ENCODE peak calls at places on chromosomes 7 and 10, in seven cellular contexts. One of them, this sample, is unnamed.

GRCh38 chr7:138066954-138067394 is 9.3 kb upstream of the AKR1D1 start:
- DNase-seq in GM13976: no peak
- DNase-seq in endothelial cell: no peak
- DNase-seq in ascending aorta: no peak
- DNase-seq in MM.1S: no peak
- DNase-seq in AG10803: no peak
- DNase-seq in SK-N-SH: no peak
- DNase-seq in this sample: no peak

GRCh38 chr10:86598151-86598550 is 56.2 kb upstream of the OPN4 start:
- DNase-seq in MM.1S: no peak
- DNase-seq in SK-N-SH: no peak
- DNase-seq in AG10803: no peak
- DNase-seq in GM13976: no peak
- DNase-seq in ascending aorta: no peak
- DNase-seq in endothelial cell: no peak
- DNase-seq in this sample: no peak

GRCh38 chr10:775245-776075 is 86.0 kb upstream of the DIP2C start:
- DNase-seq in AG10803: peak
- DNase-seq in endothelial cell: no peak
- DNase-seq in ascending aorta: no peak
- DNase-seq in MM.1S: no peak
- DNase-seq in SK-N-SH: no peak
- DNase-seq in GM13976: peak
- DNase-seq in this sample: no peak

GRCh38 chr7:107044347-107045194 is at the start of gene PRKAR2B:
- DNase-seq in AG10803: peak
- DNase-seq in endothelial cell: peak
- DNase-seq in GM13976: peak
- DNase-seq in SK-N-SH: peak
- DNase-seq in MM.1S: peak
- DNase-seq in ascending aorta: no peak
- DNase-seq in this sample: peak

GRCh38 chr7:875476-876076 is 778 bp upstream of the GET4 start:
- DNase-seq in AG10803: no peak
- DNase-seq in MM.1S: no peak
- DNase-seq in endothelial cell: no peak
- DNase-seq in GM13976: no peak
- DNase-seq in ascending aorta: no peak
- DNase-seq in SK-N-SH: no peak
- DNase-seq in this sample: no peak

GRCh38 chr7:1024331-1024761 is 20.0 kb upstream of the GPR146 start:
- DNase-seq in ascending aorta: no peak
- DNase-seq in SK-N-SH: no peak
- DNase-seq in endothelial cell: no peak
- DNase-seq in MM.1S: peak
- DNase-seq in AG10803: no peak
- DNase-seq in GM13976: peak
- DNase-seq in this sample: peak

GRCh38 chr7:48147078-48147591 is 24.1 kb upstream of the ABCA13 start:
- DNase-seq in AG10803: no peak
- DNase-seq in endothelial cell: no peak
- DNase-seq in GM13976: no peak
- DNase-seq in MM.1S: no peak
- DNase-seq in SK-N-SH: no peak
- DNase-seq in ascending aorta: no peak
- DNase-seq in this sample: no peak

GRCh38 chr7:85018498-85018897 is 168.4 kb downstream of the SEMA3D start:
- DNase-seq in endothelial cell: no peak
- DNase-seq in AG10803: peak
- DNase-seq in SK-N-SH: no peak
- DNase-seq in ascending aorta: no peak
- DNase-seq in GM13976: no peak
- DNase-seq in MM.1S: no peak
- DNase-seq in this sample: no peak

GRCh38 chr10:69685802-69686585 is 55.9 kb downstream of the FAM241B start:
- DNase-seq in ascending aorta: no peak
- DNase-seq in AG10803: no peak
- DNase-seq in endothelial cell: no peak
- DNase-seq in GM13976: no peak
- DNase-seq in SK-N-SH: peak
- DNase-seq in MM.1S: no peak
- DNase-seq in this sample: no peak

GRCh38 chr7:143456992-143457793 is 13.9 kb downstream of the TAS2R60 start:
- DNase-seq in GM13976: no peak
- DNase-seq in AG10803: peak
- DNase-seq in endothelial cell: no peak
- DNase-seq in SK-N-SH: no peak
- DNase-seq in MM.1S: no peak
- DNase-seq in ascending aorta: no peak
- DNase-seq in this sample: no peak

GRCh38 chr7:41745451-41745850 is 42.6 kb upstream of the INHBA start:
- DNase-seq in MM.1S: no peak
- DNase-seq in SK-N-SH: no peak
- DNase-seq in ascending aorta: no peak
- DNase-seq in GM13976: no peak
- DNase-seq in endothelial cell: no peak
- DNase-seq in AG10803: no peak
- DNase-seq in this sample: no peak

GRCh38 chr10:46106410-46107255 is 60.6 kb upstream of the MSMB start:
- DNase-seq in MM.1S: peak
- DNase-seq in GM13976: peak
- DNase-seq in endothelial cell: peak
- DNase-seq in AG10803: peak
- DNase-seq in ascending aorta: no peak
- DNase-seq in SK-N-SH: peak
- DNase-seq in this sample: no peak

GRCh38 chr10:127737563-127738511 is 852 bp downstream of the FOXI2 start:
- DNase-seq in AG10803: no peak
- DNase-seq in GM13976: no peak
- DNase-seq in MM.1S: no peak
- DNase-seq in SK-N-SH: peak
- DNase-seq in ascending aorta: no peak
- DNase-seq in endothelial cell: peak
- DNase-seq in this sample: no peak

GRCh38 chr10:128070161-128070560 is 56.1 kb downstream of the MKI67 start:
- DNase-seq in MM.1S: no peak
- DNase-seq in endothelial cell: no peak
- DNase-seq in SK-N-SH: no peak
- DNase-seq in ascending aorta: no peak
- DNase-seq in AG10803: no peak
- DNase-seq in GM13976: no peak
- DNase-seq in this sample: no peak

GRCh38 chr10:9331583-9332008 is 1277.1 kb downstream of the GATA3 start:
- DNase-seq in MM.1S: peak
- DNase-seq in GM13976: peak
- DNase-seq in SK-N-SH: peak
- DNase-seq in ascending aorta: no peak
- DNase-seq in endothelial cell: no peak
- DNase-seq in AG10803: peak
- DNase-seq in this sample: peak

GRCh38 chr7:5349437-5350173 is 66.9 kb downstream of the SLC29A4 start:
- DNase-seq in MM.1S: no peak
- DNase-seq in SK-N-SH: peak
- DNase-seq in GM13976: no peak
- DNase-seq in AG10803: no peak
- DNase-seq in ascending aorta: no peak
- DNase-seq in endothelial cell: no peak
- DNase-seq in this sample: no peak

GRCh38 chr7:128124786-128125185 is 93.5 kb upstream of the LRRC4 start:
- DNase-seq in endothelial cell: no peak
- DNase-seq in GM13976: no peak
- DNase-seq in SK-N-SH: no peak
- DNase-seq in MM.1S: no peak
- DNase-seq in ascending aorta: no peak
- DNase-seq in AG10803: no peak
- DNase-seq in this sample: no peak

GRCh38 chr7:519974-520458 is 370 bp upstream of the PDGFA start:
- DNase-seq in endothelial cell: peak
- DNase-seq in ascending aorta: no peak
- DNase-seq in MM.1S: no peak
- DNase-seq in SK-N-SH: peak
- DNase-seq in AG10803: peak
- DNase-seq in GM13976: peak
- DNase-seq in this sample: no peak

GRCh38 chr10:63671317-63671937 is 150.2 kb downstream of the REEP3 start:
- DNase-seq in ascending aorta: no peak
- DNase-seq in MM.1S: no peak
- DNase-seq in SK-N-SH: peak
- DNase-seq in endothelial cell: no peak
- DNase-seq in GM13976: no peak
- DNase-seq in AG10803: peak
- DNase-seq in this sample: no peak

GRCh38 chr7:11153694-11154093 is 180.0 kb downstream of the PHF14 start:
- DNase-seq in AG10803: no peak
- DNase-seq in MM.1S: no peak
- DNase-seq in endothelial cell: no peak
- DNase-seq in GM13976: no peak
- DNase-seq in ascending aorta: no peak
- DNase-seq in SK-N-SH: no peak
- DNase-seq in this sample: no peak

GRCh38 chr10:95784279-95784913 is 28.4 kb downstream of the ENTPD1 start:
- DNase-seq in endothelial cell: no peak
- DNase-seq in MM.1S: no peak
- DNase-seq in AG10803: no peak
- DNase-seq in GM13976: no peak
- DNase-seq in SK-N-SH: no peak
- DNase-seq in ascending aorta: no peak
- DNase-seq in this sample: no peak

DNA sequence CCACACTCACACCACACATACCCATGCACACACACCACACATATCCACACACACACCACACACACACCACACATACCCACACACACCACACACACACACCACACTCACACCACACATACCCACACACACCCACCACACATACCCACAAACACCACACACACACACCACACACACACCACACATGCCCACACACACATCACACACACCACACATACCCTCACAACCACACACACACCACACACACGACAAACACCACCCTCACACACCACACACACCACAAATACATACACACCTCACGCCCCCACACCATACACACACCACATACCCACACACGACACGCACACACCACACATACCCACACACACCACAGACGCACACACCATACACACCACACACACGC is 119.7 kb downstream of the PON1 start:
- DNase-seq in GM13976: no peak
- DNase-seq in SK-N-SH: no peak
- DNase-seq in ascending aorta: no peak
- DNase-seq in MM.1S: no peak
- DNase-seq in AG10803: no peak
- DNase-seq in endothelial cell: no peak
- DNase-seq in this sample: no peak
- TF ChIP-seq CTCF in GM13976: no peak
- TF ChIP-seq CTCF in SK-N-SH: no peak
- TF ChIP-seq CTCF in ascending aorta: no peak
- TF ChIP-seq CTCF in MM.1S: no peak
- TF ChIP-seq CTCF in AG10803: no peak
- TF ChIP-seq CTCF in endothelial cell: no peak
- TF ChIP-seq CTCF in this sample: no peak

DNA sequence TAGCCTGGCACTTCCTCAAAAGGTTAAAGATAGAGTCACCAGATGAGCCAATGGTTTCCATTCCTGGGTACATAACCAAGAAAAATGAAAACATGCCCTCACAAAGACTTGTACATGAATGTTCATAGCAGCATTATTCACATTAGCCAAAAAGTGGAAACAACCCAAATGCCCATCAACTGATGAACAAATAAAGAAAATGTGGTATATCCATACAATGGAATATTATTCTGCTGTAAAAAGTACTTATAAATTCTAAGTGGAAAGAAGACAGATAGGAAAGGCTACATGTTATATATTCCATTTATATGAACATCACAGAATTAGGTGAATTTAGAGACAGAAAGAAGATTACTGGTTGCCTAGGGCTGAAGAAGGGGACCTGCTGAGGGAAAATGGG is 10.7 kb upstream of the SLC16A9 start:
- DNase-seq in endothelial cell: no peak
- DNase-seq in GM13976: no peak
- DNase-seq in SK-N-SH: no peak
- DNase-seq in AG10803: no peak
- DNase-seq in MM.1S: no peak
- DNase-seq in ascending aorta: no peak
- DNase-seq in this sample: no peak
- TF ChIP-seq CTCF in endothelial cell: no peak
- TF ChIP-seq CTCF in GM13976: no peak
- TF ChIP-seq CTCF in SK-N-SH: no peak
- TF ChIP-seq CTCF in AG10803: no peak
- TF ChIP-seq CTCF in MM.1S: no peak
- TF ChIP-seq CTCF in ascending aorta: no peak
- TF ChIP-seq CTCF in this sample: no peak

GRCh38 chr10:12717981-12718707 is 283.4 kb downstream of the CCDC3 start:
- DNase-seq in endothelial cell: no peak
- DNase-seq in ascending aorta: no peak
- DNase-seq in SK-N-SH: no peak
- DNase-seq in GM13976: no peak
- DNase-seq in MM.1S: no peak
- DNase-seq in AG10803: no peak
- DNase-seq in this sample: no peak
- TF ChIP-seq CTCF in endothelial cell: no peak
- TF ChIP-seq CTCF in ascending aorta: no peak
- TF ChIP-seq CTCF in SK-N-SH: peak
- TF ChIP-seq CTCF in GM13976: no peak
- TF ChIP-seq CTCF in MM.1S: no peak
- TF ChIP-seq CTCF in AG10803: no peak
- TF ChIP-seq CTCF in this sample: no peak

GRCh38 chr7:131106681-131107342 is 220.9 kb upstream of the MKLN1 start:
- DNase-seq in GM13976: no peak
- DNase-seq in MM.1S: peak
- DNase-seq in AG10803: no peak
- DNase-seq in endothelial cell: peak
- DNase-seq in SK-N-SH: peak
- DNase-seq in ascending aorta: no peak
- DNase-seq in this sample: peak

GRCh38 chr7:131105803-131106680 is 221.6 kb upstream of the MKLN1 start:
- DNase-seq in ascending aorta: peak
- DNase-seq in endothelial cell: peak
- DNase-seq in AG10803: peak
- DNase-seq in MM.1S: peak
- DNase-seq in SK-N-SH: peak
- DNase-seq in GM13976: peak
- DNase-seq in this sample: peak

GRCh38 chr7:131105294-131105802 is 222.3 kb upstream of the MKLN1 start:
- DNase-seq in ascending aorta: no peak
- DNase-seq in endothelial cell: no peak
- DNase-seq in MM.1S: no peak
- DNase-seq in GM13976: no peak
- DNase-seq in SK-N-SH: no peak
- DNase-seq in AG10803: peak
- DNase-seq in this sample: no peak

GRCh38 chr7:131104611-131105293 is 222.9 kb upstream of the MKLN1 start:
- DNase-seq in ascending aorta: no peak
- DNase-seq in SK-N-SH: no peak
- DNase-seq in MM.1S: no peak
- DNase-seq in GM13976: no peak
- DNase-seq in endothelial cell: no peak
- DNase-seq in AG10803: peak
- DNase-seq in this sample: peak

DNA sequence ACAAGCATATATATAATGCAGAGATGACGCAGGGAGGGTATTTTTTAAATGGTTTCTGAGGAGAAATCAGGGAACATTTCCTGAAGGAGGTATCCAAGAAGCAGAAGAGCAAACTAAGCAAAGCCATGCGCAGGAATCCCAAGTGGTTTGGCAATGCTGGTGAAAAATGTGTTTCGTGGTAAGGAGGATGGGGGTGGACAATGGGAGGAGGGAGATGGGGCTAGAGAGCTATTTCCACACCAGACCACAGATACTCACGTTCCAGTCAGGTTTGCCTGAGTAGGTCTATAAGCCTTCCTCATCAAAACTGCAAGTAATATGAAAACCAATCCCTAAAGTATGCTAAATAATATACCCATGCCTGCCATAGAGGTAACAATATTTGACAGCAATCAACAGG is 223.7 kb upstream of the MKLN1 start:
- DNase-seq in MM.1S: no peak
- DNase-seq in ascending aorta: no peak
- DNase-seq in endothelial cell: no peak
- DNase-seq in AG10803: peak
- DNase-seq in SK-N-SH: no peak
- DNase-seq in GM13976: no peak
- DNase-seq in this sample: no peak
- TF ChIP-seq CTCF in MM.1S: no peak
- TF ChIP-seq CTCF in ascending aorta: no peak
- TF ChIP-seq CTCF in endothelial cell: no peak
- TF ChIP-seq CTCF in AG10803: peak
- TF ChIP-seq CTCF in SK-N-SH: no peak
- TF ChIP-seq CTCF in GM13976: no peak
- TF ChIP-seq CTCF in this sample: no peak